ENCODE peak calls at places on chromosome 13, in four cellular contexts. X, N, W and A are unnamed samples.
A peak's percentile ranks its signal among the peaks of the same experiment; 100 is the strongest.

GRCh38 chr13:46010148-46010547 is 42.4 kb downstream of the ZC3H13 start:
- DNase-seq in X (no peak), N (no peak), W (no peak), A (no peak)

GRCh38 chr13:46359731-46360130 is 27.3 kb downstream of the RUBCNL start:
- DNase-seq in X (no peak), N (no peak), W (no peak), A (peak; percentile 70)

GRCh38 chr13:41196620-41197019 is 2.3 kb upstream of the KBTBD7 start:
- DNase-seq in X (no peak), N (no peak), W (no peak), A (no peak)

GRCh38 chr13:31192306-31192705 is 7.5 kb upstream of the B3GLCT start:
- DNase-seq in X (no peak), N (no peak), W (no peak), A (no peak)

GRCh38 chr13:107712145-107712544 is 503.2 kb downstream of the LIG4 start:
- DNase-seq in X (no peak), N (no peak), W (no peak), A (no peak)

GRCh38 chr13:46354143-46355087 is 32.6 kb downstream of the RUBCNL start:
- DNase-seq in X (peak; percentile 76), N (no peak), W (no peak), A (peak; percentile 83)

GRCh38 chr13:38590796-38591507 is 95.9 kb upstream of the FREM2 start:
- DNase-seq in X (no peak), N (no peak), W (no peak), A (no peak)

GRCh38 chr13:48192536-48192935 is 40.5 kb upstream of the ITM2B start:
- DNase-seq in X (no peak), N (no peak), W (no peak), A (no peak)

GRCh38 chr13:65724261-65724660 is 1505.9 kb downstream of the PCDH9 start:
- DNase-seq in X (no peak), N (no peak), W (no peak), A (peak; percentile 44)

GRCh38 chr13:32019612-32020233 is 11.9 kb upstream of the FRY start:
- DNase-seq in X (no peak), N (no peak), W (no peak), A (peak; percentile 81)

GRCh38 chr13:49869514-49869913 is 66.6 kb downstream of the SPRYD7 start:
- DNase-seq in X (no peak), N (no peak), W (no peak), A (peak; percentile 44)